ENCODE peak calls at places on chromosomes 16 and 17, in ten cellular contexts. L is CD14-positive monocyte, W is H9, V is mesothelial cell of epicardium, T is GM06990, X is thoracic aorta, I is heart right ventricle, U is GM12865, K is GM23338, Y is gastrocnemius medialis. C is an unnamed sample.
A peak's percentile ranks its signal among the peaks of the same experiment; 100 is the strongest.

GRCh38 chr17:35915153-35915969 is 15.2 kb downstream of the RDM1 start:
- DNase-seq in L (no peak), W (no peak), V (no peak), T (no peak), X (no peak), I (no peak), U (no peak), K (no peak), Y (no peak), C (no peak)

GRCh38 chr16:9489823-9490467 is 398.5 kb downstream of the HAPSTR1 start:
- DNase-seq in L (no peak), W (no peak), V (no peak), T (no peak), X (no peak), I (peak; percentile 46), U (no peak), K (peak; percentile 15), Y (no peak), C (no peak)

GRCh38 chr16:67055712-67056487 is 27.0 kb downstream of the CBFB start:
- DNase-seq in L (no peak), W (no peak), V (no peak), T (peak; percentile 18), X (no peak), I (no peak), U (peak; percentile 56), K (no peak), Y (peak; percentile 40), C (peak; percentile 92)

GRCh38 chr17:49224198-49224996 is 6.2 kb downstream of the PHOSPHO1 start:
- DNase-seq in L (no peak), W (peak; percentile 82), V (no peak), T (peak; percentile 69), X (no peak), I (no peak), U (peak; percentile 65), K (peak; percentile 80), Y (no peak), C (no peak)

GRCh38 chr17:66814026-66814425 is 20.9 kb upstream of the CACNG5 start:
- DNase-seq in L (no peak), W (no peak), V (no peak), T (no peak), X (no peak), I (no peak), U (no peak), K (no peak), Y (no peak), C (no peak)

GRCh38 chr17:49365667-49366066 is 3.6 kb upstream of the ZNF652 start:
- DNase-seq in L (no peak), W (peak; percentile 76), V (no peak), T (no peak), X (no peak), I (peak; percentile 8), U (peak; percentile 40), K (peak; percentile 68), Y (no peak), C (no peak)

GRCh38 chr16:52471650-52472370 is 75.1 kb downstream of the TOX3 start:
- DNase-seq in L (no peak), W (no peak), V (no peak), T (no peak), X (no peak), I (no peak), U (no peak), K (no peak), Y (no peak), C (no peak)

GRCh38 chr17:83133302-83134121 is 54.1 kb downstream of the METRNL start:
- DNase-seq in L (no peak), W (peak; percentile 26), V (no peak), T (no peak), X (no peak), I (no peak), U (no peak), K (no peak), Y (no peak), C (no peak)

DNA sequence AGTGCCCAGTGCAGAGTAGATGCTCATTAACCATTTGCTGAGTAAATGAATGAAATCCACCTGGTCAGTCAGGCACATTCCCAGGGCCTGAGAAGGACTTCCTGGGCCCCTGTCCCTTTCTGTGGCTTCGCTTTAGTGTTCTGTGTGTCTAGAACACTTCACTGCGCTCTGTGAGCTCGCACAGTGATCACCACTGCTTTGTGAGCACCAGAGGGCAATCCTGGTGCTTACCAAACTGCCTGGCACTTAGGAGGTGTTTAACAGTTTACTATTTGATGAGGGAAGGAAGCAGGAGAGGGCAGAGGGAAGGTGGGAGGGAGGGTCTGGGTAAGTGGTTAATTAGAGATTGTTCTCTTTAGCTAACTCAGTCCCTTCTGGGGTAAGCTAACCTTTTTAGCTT is 26.2 kb downstream of the SALL1 start:
- DNase-seq in L (no peak), W (no peak), V (no peak), T (no peak), X (no peak), I (no peak), U (no peak), K (no peak), Y (no peak), C (no peak)
- TF ChIP-seq CTCF in L (no peak), W (no peak), V (no peak), T (no peak), X (no peak), I (no peak), U (no peak), K (peak; percentile 16), Y (no peak), C (no peak)

GRCh38 chr16:1425616-1426370 is 5.1 kb upstream of the PERCC1 start:
- DNase-seq in L (peak; percentile 43), W (no peak), V (no peak), T (no peak), X (no peak), I (no peak), U (no peak), K (no peak), Y (no peak), C (no peak)

GRCh38 chr16:1429026-1429425 is 1.9 kb upstream of the PERCC1 start:
- DNase-seq in L (no peak), W (no peak), V (peak; percentile 20), T (no peak), X (no peak), I (no peak), U (no peak), K (no peak), Y (no peak), C (no peak)

GRCh38 chr16:1427473-1428461 is 3.1 kb upstream of the PERCC1 start:
- DNase-seq in L (peak; percentile 43), W (no peak), V (no peak), T (no peak), X (no peak), I (no peak), U (no peak), K (no peak), Y (no peak), C (no peak)

GRCh38 chr16:1428511-1428910 is 2.4 kb upstream of the PERCC1 start:
- DNase-seq in L (peak; percentile 53), W (peak; percentile 83), V (no peak), T (peak; percentile 50), X (no peak), I (no peak), U (peak; percentile 46), K (peak; percentile 81), Y (no peak), C (no peak)

DNA sequence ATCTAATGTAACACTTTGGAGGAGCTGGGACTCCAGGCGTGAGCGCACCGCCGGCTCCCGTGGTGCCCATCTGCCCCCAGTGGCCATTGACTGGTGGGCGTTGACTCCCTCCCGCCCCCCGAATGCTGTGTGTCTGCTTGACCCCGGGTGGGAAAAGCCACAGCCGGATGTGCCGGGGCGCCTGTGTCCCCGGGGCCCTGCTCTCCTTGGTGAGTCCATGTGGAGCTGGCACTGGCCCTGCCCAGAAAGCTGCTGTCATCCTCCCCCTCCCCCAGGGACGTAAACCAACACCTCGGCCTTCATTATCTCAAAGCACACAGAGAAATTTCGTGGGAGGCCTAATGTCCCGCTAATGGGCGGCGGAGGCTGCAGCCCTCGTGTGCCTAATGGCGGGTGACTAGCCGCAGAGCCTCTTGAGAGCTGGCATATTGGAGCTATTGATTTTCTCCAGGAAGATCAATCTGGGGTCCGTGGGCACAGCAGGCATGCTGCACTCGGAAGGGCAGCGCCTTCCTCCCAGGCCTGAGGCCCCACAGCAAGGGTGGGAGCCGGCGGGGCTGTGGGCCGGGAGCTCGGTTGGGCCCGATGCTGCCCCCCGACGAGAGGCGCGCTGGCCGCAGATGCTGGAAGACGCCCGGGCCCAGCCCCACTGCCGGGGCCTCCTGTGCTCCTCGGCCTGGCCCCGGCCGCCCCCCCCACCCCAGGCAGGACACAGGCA is 4.0 kb upstream of the PERCC1 start:
- DNase-seq in L (peak; percentile 37), W (peak; percentile 53), V (no peak), T (no peak), X (no peak), I (no peak), U (no peak), K (peak; percentile 44), Y (no peak), C (no peak)
- TF ChIP-seq CTCF in L (no peak), W (peak; percentile 28), V (no peak), T (no peak), X (no peak), I (no peak), U (no peak), K (peak; percentile 7), Y (no peak), C (no peak)

DNA sequence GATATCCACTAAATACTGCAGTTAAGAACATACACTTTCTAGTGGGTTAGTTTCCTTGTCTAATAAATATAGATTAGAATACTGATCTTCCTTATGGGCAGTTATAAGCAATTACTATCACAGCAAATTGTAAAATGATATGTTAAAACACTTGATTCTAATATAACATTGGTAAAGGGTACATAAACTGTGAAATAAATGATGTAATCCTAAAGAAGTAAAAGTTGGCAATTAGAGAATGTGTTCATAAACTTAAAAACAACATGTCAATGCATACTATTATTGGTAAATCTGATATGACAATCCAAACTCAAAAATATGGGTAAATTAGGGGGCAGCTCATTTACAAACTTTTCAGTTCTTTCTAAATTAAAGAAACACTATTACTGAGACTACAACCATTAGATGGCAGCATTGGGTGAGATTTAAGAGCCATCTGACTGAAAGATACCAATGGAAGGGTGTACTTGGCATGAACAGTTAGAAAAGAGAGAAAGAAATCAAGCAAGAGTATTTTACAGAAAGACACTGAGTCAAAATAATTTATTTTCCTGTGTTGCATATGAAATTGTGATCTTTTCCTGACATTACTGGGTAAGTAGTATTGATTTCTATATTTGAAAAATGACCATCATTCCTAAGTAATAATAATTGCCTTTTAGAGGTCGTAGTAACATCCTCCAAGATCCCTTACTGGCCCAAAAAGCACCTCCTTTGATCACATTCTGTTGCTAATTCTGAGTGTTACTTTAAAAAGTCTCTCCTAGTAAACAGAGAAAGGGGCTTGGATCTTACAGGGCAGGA is 119.6 kb downstream of the SPAG9 start:
- DNase-seq in L (no peak), W (no peak), V (no peak), T (peak; percentile 26), X (no peak), I (peak; percentile 47), U (peak; percentile 78), K (peak; percentile 84), Y (no peak), C (no peak)
- TF ChIP-seq CTCF in L (peak; percentile 64), W (peak; percentile 78), V (no peak), T (peak; percentile 38), X (peak; percentile 48), I (peak; percentile 60), U (peak; percentile 39), K (peak; percentile 67), Y (peak; percentile 56), C (peak; percentile 47)

DNA sequence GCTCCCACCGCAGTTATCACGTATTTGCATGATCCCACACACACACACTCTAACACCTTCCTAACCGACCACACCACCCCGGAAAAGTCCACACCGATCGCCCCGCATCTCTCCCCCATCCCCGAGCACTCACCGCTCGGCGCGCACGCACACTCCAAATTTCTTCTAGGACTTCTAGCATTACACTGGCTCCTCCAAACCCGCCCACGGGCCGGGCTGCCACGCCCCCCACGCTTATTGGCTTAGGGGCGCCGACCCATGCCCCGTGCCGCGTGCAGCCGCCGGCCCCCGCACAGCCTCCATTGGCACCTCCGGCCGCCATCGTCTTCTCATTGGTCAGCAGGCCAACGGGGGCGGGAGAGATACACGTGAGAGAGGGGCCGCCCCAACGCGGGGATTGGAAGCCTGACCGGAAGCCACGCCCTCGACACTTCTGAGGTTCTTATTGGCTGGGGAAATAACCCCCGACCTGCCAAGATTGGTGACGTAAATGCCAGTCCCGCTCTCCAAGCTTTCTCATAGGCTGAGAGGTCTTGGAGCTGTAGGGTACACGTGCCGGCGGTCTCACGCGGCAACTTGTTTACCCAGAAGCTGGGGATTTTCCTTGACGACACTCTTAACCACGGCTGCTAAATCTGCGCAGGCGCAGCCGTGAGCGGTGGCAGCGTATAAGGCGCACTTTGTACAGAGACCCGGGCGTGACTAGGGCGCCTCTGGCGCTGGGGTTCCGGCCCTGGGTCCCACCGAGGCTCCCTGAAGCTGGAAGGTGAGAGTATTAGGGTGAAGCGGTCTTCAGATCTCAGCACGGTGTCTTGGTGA is 4.2 kb upstream of the PER1 start:
- DNase-seq in L (peak; percentile 100), W (peak; percentile 100), V (peak; percentile 99), T (peak; percentile 100), X (peak; percentile 100), I (peak; percentile 100), U (peak; percentile 100), K (peak; percentile 100), Y (peak; percentile 100), C (peak; percentile 100)
- TF ChIP-seq CTCF in L (no peak), W (no peak), V (no peak), T (no peak), X (no peak), I (no peak), U (no peak), K (peak; percentile 10), Y (no peak), C (peak; percentile 7)